ENCODE peak calls at places on chromosome 15, in ten cellular contexts. One of them, this sample, is unnamed.

GRCh38 chr15:48059786-48060185 is 61.0 kb upstream of the SLC24A5 start:
- DNase-seq in H7: no peak
- DNase-seq in stimulated activated CD4-positive, alpha-beta T cell treated with anti-CD3 and anti-CD28 coated beads, TNF-alpha, amount 100 ng/mL, for 4 hours: no peak
- DNase-seq in CD4-positive, CD25-positive, alpha-beta regulatory T cell: no peak
- DNase-seq in effector memory CD8-positive, alpha-beta T cell: no peak
- DNase-seq in brain microvascular endothelial cell: no peak
- DNase-seq in CD4-positive, alpha-beta memory T cell: no peak
- DNase-seq in nephron progenitor cell: peak
- DNase-seq in BE2C: no peak
- DNase-seq in stimulated activated CD8-positive, alpha-beta memory T cell treated with anti-CD3 and anti-CD28 coated beads, Interleukin-12 subunit alpha, Interleukin-12 subunit beta, amount 100 ng/mL, for 1 hour: no peak
- DNase-seq in this sample: no peak

GRCh38 chr15:52295421-52295991 is at the start of gene MYO5C:
- DNase-seq in effector memory CD8-positive, alpha-beta T cell: no peak
- DNase-seq in BE2C: peak
- DNase-seq in stimulated activated CD4-positive, alpha-beta T cell treated with anti-CD3 and anti-CD28 coated beads, TNF-alpha, amount 100 ng/mL, for 4 hours: no peak
- DNase-seq in nephron progenitor cell: peak
- DNase-seq in H7: peak
- DNase-seq in brain microvascular endothelial cell: no peak
- DNase-seq in CD4-positive, CD25-positive, alpha-beta regulatory T cell: no peak
- DNase-seq in stimulated activated CD8-positive, alpha-beta memory T cell treated with anti-CD3 and anti-CD28 coated beads, Interleukin-12 subunit alpha, Interleukin-12 subunit beta, amount 100 ng/mL, for 1 hour: no peak
- DNase-seq in CD4-positive, alpha-beta memory T cell: peak
- DNase-seq in this sample: peak

GRCh38 chr15:77533530-77533929 is 99.2 kb downstream of the LINGO1 start:
- DNase-seq in H7: peak
- DNase-seq in CD4-positive, CD25-positive, alpha-beta regulatory T cell: no peak
- DNase-seq in CD4-positive, alpha-beta memory T cell: no peak
- DNase-seq in stimulated activated CD4-positive, alpha-beta T cell treated with anti-CD3 and anti-CD28 coated beads, TNF-alpha, amount 100 ng/mL, for 4 hours: no peak
- DNase-seq in brain microvascular endothelial cell: no peak
- DNase-seq in nephron progenitor cell: no peak
- DNase-seq in effector memory CD8-positive, alpha-beta T cell: no peak
- DNase-seq in stimulated activated CD8-positive, alpha-beta memory T cell treated with anti-CD3 and anti-CD28 coated beads, Interleukin-12 subunit alpha, Interleukin-12 subunit beta, amount 100 ng/mL, for 1 hour: no peak
- DNase-seq in BE2C: no peak
- DNase-seq in this sample: peak

GRCh38 chr15:52448010-52448890 is 80.4 kb downstream of the MYO5A start:
- DNase-seq in nephron progenitor cell: no peak
- DNase-seq in BE2C: no peak
- DNase-seq in stimulated activated CD8-positive, alpha-beta memory T cell treated with anti-CD3 and anti-CD28 coated beads, Interleukin-12 subunit alpha, Interleukin-12 subunit beta, amount 100 ng/mL, for 1 hour: no peak
- DNase-seq in H7: no peak
- DNase-seq in effector memory CD8-positive, alpha-beta T cell: no peak
- DNase-seq in CD4-positive, CD25-positive, alpha-beta regulatory T cell: no peak
- DNase-seq in stimulated activated CD4-positive, alpha-beta T cell treated with anti-CD3 and anti-CD28 coated beads, TNF-alpha, amount 100 ng/mL, for 4 hours: no peak
- DNase-seq in brain microvascular endothelial cell: no peak
- DNase-seq in CD4-positive, alpha-beta memory T cell: no peak
- DNase-seq in this sample: no peak

GRCh38 chr15:90994059-90994416 is 297 bp downstream of the PRC1 start:
- DNase-seq in effector memory CD8-positive, alpha-beta T cell: no peak
- DNase-seq in BE2C: no peak
- DNase-seq in CD4-positive, CD25-positive, alpha-beta regulatory T cell: peak
- DNase-seq in stimulated activated CD4-positive, alpha-beta T cell treated with anti-CD3 and anti-CD28 coated beads, TNF-alpha, amount 100 ng/mL, for 4 hours: no peak
- DNase-seq in stimulated activated CD8-positive, alpha-beta memory T cell treated with anti-CD3 and anti-CD28 coated beads, Interleukin-12 subunit alpha, Interleukin-12 subunit beta, amount 100 ng/mL, for 1 hour: no peak
- DNase-seq in CD4-positive, alpha-beta memory T cell: no peak
- DNase-seq in brain microvascular endothelial cell: no peak
- DNase-seq in H7: peak
- DNase-seq in nephron progenitor cell: peak
- DNase-seq in this sample: no peak

GRCh38 chr15:45399381-45400212 is 21.3 kb upstream of the GATM start:
- DNase-seq in nephron progenitor cell: no peak
- DNase-seq in brain microvascular endothelial cell: no peak
- DNase-seq in effector memory CD8-positive, alpha-beta T cell: no peak
- DNase-seq in BE2C: no peak
- DNase-seq in CD4-positive, alpha-beta memory T cell: peak
- DNase-seq in CD4-positive, CD25-positive, alpha-beta regulatory T cell: peak
- DNase-seq in H7: peak
- DNase-seq in stimulated activated CD8-positive, alpha-beta memory T cell treated with anti-CD3 and anti-CD28 coated beads, Interleukin-12 subunit alpha, Interleukin-12 subunit beta, amount 100 ng/mL, for 1 hour: no peak
- DNase-seq in stimulated activated CD4-positive, alpha-beta T cell treated with anti-CD3 and anti-CD28 coated beads, TNF-alpha, amount 100 ng/mL, for 4 hours: no peak
- DNase-seq in this sample: no peak

GRCh38 chr15:59268980-59269472 is 62.4 kb downstream of the LDHAL6B start:
- DNase-seq in CD4-positive, CD25-positive, alpha-beta regulatory T cell: no peak
- DNase-seq in nephron progenitor cell: no peak
- DNase-seq in stimulated activated CD4-positive, alpha-beta T cell treated with anti-CD3 and anti-CD28 coated beads, TNF-alpha, amount 100 ng/mL, for 4 hours: no peak
- DNase-seq in H7: no peak
- DNase-seq in effector memory CD8-positive, alpha-beta T cell: no peak
- DNase-seq in BE2C: no peak
- DNase-seq in brain microvascular endothelial cell: no peak
- DNase-seq in CD4-positive, alpha-beta memory T cell: no peak
- DNase-seq in stimulated activated CD8-positive, alpha-beta memory T cell treated with anti-CD3 and anti-CD28 coated beads, Interleukin-12 subunit alpha, Interleukin-12 subunit beta, amount 100 ng/mL, for 1 hour: no peak
- DNase-seq in this sample: no peak

GRCh38 chr15:92011611-92012367 is 158.3 kb downstream of the SLCO3A1 start:
- DNase-seq in effector memory CD8-positive, alpha-beta T cell: no peak
- DNase-seq in brain microvascular endothelial cell: no peak
- DNase-seq in stimulated activated CD4-positive, alpha-beta T cell treated with anti-CD3 and anti-CD28 coated beads, TNF-alpha, amount 100 ng/mL, for 4 hours: no peak
- DNase-seq in CD4-positive, CD25-positive, alpha-beta regulatory T cell: no peak
- DNase-seq in CD4-positive, alpha-beta memory T cell: no peak
- DNase-seq in H7: no peak
- DNase-seq in BE2C: peak
- DNase-seq in stimulated activated CD8-positive, alpha-beta memory T cell treated with anti-CD3 and anti-CD28 coated beads, Interleukin-12 subunit alpha, Interleukin-12 subunit beta, amount 100 ng/mL, for 1 hour: no peak
- DNase-seq in nephron progenitor cell: no peak
- DNase-seq in this sample: no peak

GRCh38 chr15:39770748-39771689 is 11.6 kb downstream of the FSIP1 start:
- DNase-seq in CD4-positive, CD25-positive, alpha-beta regulatory T cell: no peak
- DNase-seq in brain microvascular endothelial cell: peak
- DNase-seq in nephron progenitor cell: no peak
- DNase-seq in CD4-positive, alpha-beta memory T cell: no peak
- DNase-seq in stimulated activated CD8-positive, alpha-beta memory T cell treated with anti-CD3 and anti-CD28 coated beads, Interleukin-12 subunit alpha, Interleukin-12 subunit beta, amount 100 ng/mL, for 1 hour: no peak
- DNase-seq in BE2C: no peak
- DNase-seq in stimulated activated CD4-positive, alpha-beta T cell treated with anti-CD3 and anti-CD28 coated beads, TNF-alpha, amount 100 ng/mL, for 4 hours: no peak
- DNase-seq in H7: no peak
- DNase-seq in effector memory CD8-positive, alpha-beta T cell: no peak
- DNase-seq in this sample: no peak

GRCh38 chr15:66023322-66023972 is 154.2 kb downstream of the RAB11A start:
- DNase-seq in CD4-positive, alpha-beta memory T cell: no peak
- DNase-seq in nephron progenitor cell: no peak
- DNase-seq in brain microvascular endothelial cell: no peak
- DNase-seq in H7: peak
- DNase-seq in effector memory CD8-positive, alpha-beta T cell: no peak
- DNase-seq in stimulated activated CD8-positive, alpha-beta memory T cell treated with anti-CD3 and anti-CD28 coated beads, Interleukin-12 subunit alpha, Interleukin-12 subunit beta, amount 100 ng/mL, for 1 hour: no peak
- DNase-seq in stimulated activated CD4-positive, alpha-beta T cell treated with anti-CD3 and anti-CD28 coated beads, TNF-alpha, amount 100 ng/mL, for 4 hours: no peak
- DNase-seq in BE2C: no peak
- DNase-seq in CD4-positive, CD25-positive, alpha-beta regulatory T cell: no peak
- DNase-seq in this sample: no peak

GRCh38 chr15:25903024-25903581 is 40.0 kb upstream of the ATP10A start:
- DNase-seq in CD4-positive, CD25-positive, alpha-beta regulatory T cell: no peak
- DNase-seq in H7: no peak
- DNase-seq in nephron progenitor cell: no peak
- DNase-seq in CD4-positive, alpha-beta memory T cell: no peak
- DNase-seq in BE2C: no peak
- DNase-seq in stimulated activated CD4-positive, alpha-beta T cell treated with anti-CD3 and anti-CD28 coated beads, TNF-alpha, amount 100 ng/mL, for 4 hours: no peak
- DNase-seq in effector memory CD8-positive, alpha-beta T cell: no peak
- DNase-seq in brain microvascular endothelial cell: no peak
- DNase-seq in stimulated activated CD8-positive, alpha-beta memory T cell treated with anti-CD3 and anti-CD28 coated beads, Interleukin-12 subunit alpha, Interleukin-12 subunit beta, amount 100 ng/mL, for 1 hour: no peak
- DNase-seq in this sample: no peak

GRCh38 chr15:43189296-43189695 is 4.1 kb downstream of the CCNDBP1 start:
- DNase-seq in H7: no peak
- DNase-seq in CD4-positive, CD25-positive, alpha-beta regulatory T cell: no peak
- DNase-seq in stimulated activated CD4-positive, alpha-beta T cell treated with anti-CD3 and anti-CD28 coated beads, TNF-alpha, amount 100 ng/mL, for 4 hours: no peak
- DNase-seq in stimulated activated CD8-positive, alpha-beta memory T cell treated with anti-CD3 and anti-CD28 coated beads, Interleukin-12 subunit alpha, Interleukin-12 subunit beta, amount 100 ng/mL, for 1 hour: no peak
- DNase-seq in CD4-positive, alpha-beta memory T cell: no peak
- DNase-seq in effector memory CD8-positive, alpha-beta T cell: no peak
- DNase-seq in nephron progenitor cell: no peak
- DNase-seq in BE2C: no peak
- DNase-seq in brain microvascular endothelial cell: no peak
- DNase-seq in this sample: no peak

GRCh38 chr15:90345859-90346258 is 6.2 kb upstream of the ZNF774 start:
- DNase-seq in stimulated activated CD8-positive, alpha-beta memory T cell treated with anti-CD3 and anti-CD28 coated beads, Interleukin-12 subunit alpha, Interleukin-12 subunit beta, amount 100 ng/mL, for 1 hour: no peak
- DNase-seq in nephron progenitor cell: no peak
- DNase-seq in H7: no peak
- DNase-seq in BE2C: no peak
- DNase-seq in stimulated activated CD4-positive, alpha-beta T cell treated with anti-CD3 and anti-CD28 coated beads, TNF-alpha, amount 100 ng/mL, for 4 hours: no peak
- DNase-seq in effector memory CD8-positive, alpha-beta T cell: no peak
- DNase-seq in CD4-positive, CD25-positive, alpha-beta regulatory T cell: no peak
- DNase-seq in brain microvascular endothelial cell: no peak
- DNase-seq in CD4-positive, alpha-beta memory T cell: no peak
- DNase-seq in this sample: no peak

GRCh38 chr15:88736204-88736603 is 67.0 kb upstream of the ACAN start:
- DNase-seq in CD4-positive, CD25-positive, alpha-beta regulatory T cell: no peak
- DNase-seq in CD4-positive, alpha-beta memory T cell: no peak
- DNase-seq in H7: no peak
- DNase-seq in stimulated activated CD4-positive, alpha-beta T cell treated with anti-CD3 and anti-CD28 coated beads, TNF-alpha, amount 100 ng/mL, for 4 hours: no peak
- DNase-seq in brain microvascular endothelial cell: no peak
- DNase-seq in BE2C: no peak
- DNase-seq in stimulated activated CD8-positive, alpha-beta memory T cell treated with anti-CD3 and anti-CD28 coated beads, Interleukin-12 subunit alpha, Interleukin-12 subunit beta, amount 100 ng/mL, for 1 hour: no peak
- DNase-seq in nephron progenitor cell: no peak
- DNase-seq in effector memory CD8-positive, alpha-beta T cell: no peak
- DNase-seq in this sample: no peak

GRCh38 chr15:51736069-51736468 is 1.4 kb downstream of the LYSMD2 start:
- DNase-seq in brain microvascular endothelial cell: no peak
- DNase-seq in effector memory CD8-positive, alpha-beta T cell: no peak
- DNase-seq in stimulated activated CD8-positive, alpha-beta memory T cell treated with anti-CD3 and anti-CD28 coated beads, Interleukin-12 subunit alpha, Interleukin-12 subunit beta, amount 100 ng/mL, for 1 hour: no peak
- DNase-seq in BE2C: peak
- DNase-seq in stimulated activated CD4-positive, alpha-beta T cell treated with anti-CD3 and anti-CD28 coated beads, TNF-alpha, amount 100 ng/mL, for 4 hours: no peak
- DNase-seq in H7: no peak
- DNase-seq in CD4-positive, CD25-positive, alpha-beta regulatory T cell: no peak
- DNase-seq in CD4-positive, alpha-beta memory T cell: no peak
- DNase-seq in nephron progenitor cell: no peak
- DNase-seq in this sample: no peak

GRCh38 chr15:25883860-25884259 is 20.7 kb upstream of the ATP10A start:
- DNase-seq in BE2C: no peak
- DNase-seq in nephron progenitor cell: no peak
- DNase-seq in effector memory CD8-positive, alpha-beta T cell: no peak
- DNase-seq in stimulated activated CD4-positive, alpha-beta T cell treated with anti-CD3 and anti-CD28 coated beads, TNF-alpha, amount 100 ng/mL, for 4 hours: no peak
- DNase-seq in CD4-positive, alpha-beta memory T cell: no peak
- DNase-seq in brain microvascular endothelial cell: peak
- DNase-seq in stimulated activated CD8-positive, alpha-beta memory T cell treated with anti-CD3 and anti-CD28 coated beads, Interleukin-12 subunit alpha, Interleukin-12 subunit beta, amount 100 ng/mL, for 1 hour: no peak
- DNase-seq in CD4-positive, CD25-positive, alpha-beta regulatory T cell: no peak
- DNase-seq in H7: no peak
- DNase-seq in this sample: peak

This sample was measured in RWPE2.